ENCODE peak calls at places on chromosomes 11 and 22, in ten cellular contexts. One of them, this sample, is unnamed.
A peak's percentile ranks its signal among the peaks of the same experiment; 100 is the strongest.

GRCh38 chr11:61791737-61792309 is 576 bp downstream of the TMEM258 start:
- DNase-seq in D341Med: no peak
- DNase-seq in activated naive CD4-positive, alpha-beta T cell: no peak
- DNase-seq in stimulated activated naive B cell treated with anti-CD40 and anti-IgM and Interleukin-4, amounts not matched to agents 10 μg/mL and 1 μg/mL and 100 μg/mL, for 72 hours: peak; percentile 42
- DNase-seq in SK-MEL-5: peak; percentile 98
- DNase-seq in CD8-positive, alpha-beta T cell: peak; percentile 33
- DNase-seq in GM03348: peak; percentile 86
- DNase-seq in stimulated activated CD8-positive, alpha-beta memory T cell treated with anti-CD3 and anti-CD28 coated beads, Interleukin-4, amount 100 ng/mL, for 1 hour: no peak
- DNase-seq in mammary epithelial cell: peak; percentile 85
- DNase-seq in DMS53: peak; percentile 88
- DNase-seq in this sample: no peak

GRCh38 chr11:35112056-35112845 is 26.7 kb upstream of the CD44 start:
- DNase-seq in GM03348: no peak
- DNase-seq in stimulated activated naive B cell treated with anti-CD40 and anti-IgM and Interleukin-4, amounts not matched to agents 10 μg/mL and 1 μg/mL and 100 μg/mL, for 72 hours: no peak
- DNase-seq in CD8-positive, alpha-beta T cell: no peak
- DNase-seq in stimulated activated CD8-positive, alpha-beta memory T cell treated with anti-CD3 and anti-CD28 coated beads, Interleukin-4, amount 100 ng/mL, for 1 hour: no peak
- DNase-seq in activated naive CD4-positive, alpha-beta T cell: no peak
- DNase-seq in D341Med: no peak
- DNase-seq in SK-MEL-5: no peak
- DNase-seq in DMS53: no peak
- DNase-seq in mammary epithelial cell: no peak
- DNase-seq in this sample: no peak

GRCh38 chr11:127693686-127694085 is 693.1 kb upstream of the KIRREL3 start:
- DNase-seq in activated naive CD4-positive, alpha-beta T cell: no peak
- DNase-seq in stimulated activated naive B cell treated with anti-CD40 and anti-IgM and Interleukin-4, amounts not matched to agents 10 μg/mL and 1 μg/mL and 100 μg/mL, for 72 hours: no peak
- DNase-seq in SK-MEL-5: no peak
- DNase-seq in DMS53: peak; percentile 29
- DNase-seq in mammary epithelial cell: peak; percentile 57
- DNase-seq in D341Med: no peak
- DNase-seq in GM03348: no peak
- DNase-seq in CD8-positive, alpha-beta T cell: no peak
- DNase-seq in stimulated activated CD8-positive, alpha-beta memory T cell treated with anti-CD3 and anti-CD28 coated beads, Interleukin-4, amount 100 ng/mL, for 1 hour: no peak
- DNase-seq in this sample: no peak

GRCh38 chr11:28505216-28505615 is 397.0 kb downstream of the METTL15 start:
- DNase-seq in CD8-positive, alpha-beta T cell: no peak
- DNase-seq in stimulated activated CD8-positive, alpha-beta memory T cell treated with anti-CD3 and anti-CD28 coated beads, Interleukin-4, amount 100 ng/mL, for 1 hour: no peak
- DNase-seq in stimulated activated naive B cell treated with anti-CD40 and anti-IgM and Interleukin-4, amounts not matched to agents 10 μg/mL and 1 μg/mL and 100 μg/mL, for 72 hours: no peak
- DNase-seq in DMS53: no peak
- DNase-seq in D341Med: no peak
- DNase-seq in SK-MEL-5: no peak
- DNase-seq in activated naive CD4-positive, alpha-beta T cell: no peak
- DNase-seq in GM03348: peak; percentile 15
- DNase-seq in mammary epithelial cell: no peak
- DNase-seq in this sample: no peak

GRCh38 chr11:112310414-112310813 is 49.8 kb upstream of the PLET1 start:
- DNase-seq in stimulated activated CD8-positive, alpha-beta memory T cell treated with anti-CD3 and anti-CD28 coated beads, Interleukin-4, amount 100 ng/mL, for 1 hour: no peak
- DNase-seq in stimulated activated naive B cell treated with anti-CD40 and anti-IgM and Interleukin-4, amounts not matched to agents 10 μg/mL and 1 μg/mL and 100 μg/mL, for 72 hours: no peak
- DNase-seq in CD8-positive, alpha-beta T cell: no peak
- DNase-seq in DMS53: no peak
- DNase-seq in SK-MEL-5: no peak
- DNase-seq in GM03348: no peak
- DNase-seq in D341Med: no peak
- DNase-seq in activated naive CD4-positive, alpha-beta T cell: no peak
- DNase-seq in mammary epithelial cell: peak; percentile 94
- DNase-seq in this sample: no peak

GRCh38 chr11:128824199-128825049 is 42.7 kb downstream of the KCNJ1 start:
- DNase-seq in D341Med: no peak
- DNase-seq in mammary epithelial cell: no peak
- DNase-seq in activated naive CD4-positive, alpha-beta T cell: no peak
- DNase-seq in CD8-positive, alpha-beta T cell: no peak
- DNase-seq in stimulated activated CD8-positive, alpha-beta memory T cell treated with anti-CD3 and anti-CD28 coated beads, Interleukin-4, amount 100 ng/mL, for 1 hour: no peak
- DNase-seq in SK-MEL-5: no peak
- DNase-seq in GM03348: peak; percentile 41
- DNase-seq in stimulated activated naive B cell treated with anti-CD40 and anti-IgM and Interleukin-4, amounts not matched to agents 10 μg/mL and 1 μg/mL and 100 μg/mL, for 72 hours: no peak
- DNase-seq in DMS53: peak; percentile 34
- DNase-seq in this sample: no peak

GRCh38 chr22:45942344-45942743 is 34.6 kb downstream of the WNT7B start:
- DNase-seq in GM03348: no peak
- DNase-seq in stimulated activated naive B cell treated with anti-CD40 and anti-IgM and Interleukin-4, amounts not matched to agents 10 μg/mL and 1 μg/mL and 100 μg/mL, for 72 hours: no peak
- DNase-seq in DMS53: no peak
- DNase-seq in CD8-positive, alpha-beta T cell: no peak
- DNase-seq in SK-MEL-5: no peak
- DNase-seq in stimulated activated CD8-positive, alpha-beta memory T cell treated with anti-CD3 and anti-CD28 coated beads, Interleukin-4, amount 100 ng/mL, for 1 hour: no peak
- DNase-seq in activated naive CD4-positive, alpha-beta T cell: no peak
- DNase-seq in mammary epithelial cell: no peak
- DNase-seq in D341Med: no peak
- DNase-seq in this sample: no peak

GRCh38 chr11:1138053-1138452 is 19.7 kb upstream of the MUC5AC start:
- DNase-seq in stimulated activated naive B cell treated with anti-CD40 and anti-IgM and Interleukin-4, amounts not matched to agents 10 μg/mL and 1 μg/mL and 100 μg/mL, for 72 hours: no peak
- DNase-seq in D341Med: no peak
- DNase-seq in mammary epithelial cell: peak; percentile 16
- DNase-seq in GM03348: peak; percentile 16
- DNase-seq in SK-MEL-5: no peak
- DNase-seq in CD8-positive, alpha-beta T cell: no peak
- DNase-seq in activated naive CD4-positive, alpha-beta T cell: no peak
- DNase-seq in stimulated activated CD8-positive, alpha-beta memory T cell treated with anti-CD3 and anti-CD28 coated beads, Interleukin-4, amount 100 ng/mL, for 1 hour: no peak
- DNase-seq in DMS53: no peak
- DNase-seq in this sample: no peak

GRCh38 chr22:20741634-20742581 is 32.0 kb upstream of the SERPIND1 start:
- DNase-seq in stimulated activated naive B cell treated with anti-CD40 and anti-IgM and Interleukin-4, amounts not matched to agents 10 μg/mL and 1 μg/mL and 100 μg/mL, for 72 hours: no peak
- DNase-seq in CD8-positive, alpha-beta T cell: peak; percentile 50
- DNase-seq in mammary epithelial cell: peak; percentile 21
- DNase-seq in stimulated activated CD8-positive, alpha-beta memory T cell treated with anti-CD3 and anti-CD28 coated beads, Interleukin-4, amount 100 ng/mL, for 1 hour: no peak
- DNase-seq in activated naive CD4-positive, alpha-beta T cell: no peak
- DNase-seq in D341Med: peak; percentile 63
- DNase-seq in DMS53: peak; percentile 51
- DNase-seq in GM03348: peak; percentile 58
- DNase-seq in SK-MEL-5: peak; percentile 65
- DNase-seq in this sample: no peak

GRCh38 chr11:82634091-82634490 is 99.6 kb downstream of the FAM181B start:
- DNase-seq in mammary epithelial cell: peak; percentile 18
- DNase-seq in activated naive CD4-positive, alpha-beta T cell: no peak
- DNase-seq in DMS53: no peak
- DNase-seq in SK-MEL-5: no peak
- DNase-seq in GM03348: no peak
- DNase-seq in stimulated activated CD8-positive, alpha-beta memory T cell treated with anti-CD3 and anti-CD28 coated beads, Interleukin-4, amount 100 ng/mL, for 1 hour: no peak
- DNase-seq in stimulated activated naive B cell treated with anti-CD40 and anti-IgM and Interleukin-4, amounts not matched to agents 10 μg/mL and 1 μg/mL and 100 μg/mL, for 72 hours: no peak
- DNase-seq in CD8-positive, alpha-beta T cell: no peak
- DNase-seq in D341Med: no peak
- DNase-seq in this sample: no peak

GRCh38 chr11:77436969-77437368 is 36.9 kb downstream of the PAK1 start:
- DNase-seq in GM03348: no peak
- DNase-seq in DMS53: no peak
- DNase-seq in stimulated activated CD8-positive, alpha-beta memory T cell treated with anti-CD3 and anti-CD28 coated beads, Interleukin-4, amount 100 ng/mL, for 1 hour: no peak
- DNase-seq in SK-MEL-5: no peak
- DNase-seq in CD8-positive, alpha-beta T cell: no peak
- DNase-seq in activated naive CD4-positive, alpha-beta T cell: no peak
- DNase-seq in stimulated activated naive B cell treated with anti-CD40 and anti-IgM and Interleukin-4, amounts not matched to agents 10 μg/mL and 1 μg/mL and 100 μg/mL, for 72 hours: no peak
- DNase-seq in D341Med: no peak
- DNase-seq in mammary epithelial cell: no peak
- DNase-seq in this sample: no peak